ENCODE peak calls at places on chromosome 4, in four cellular contexts. One of them, this sample, is unnamed.

GRCh38 chr4:161604516-161605300 is 559.1 kb downstream of the FSTL5 start:
- DNase-seq in left lung: no peak
- DNase-seq in skeletal muscle cell: no peak
- DNase-seq in cardiac muscle cell: no peak
- DNase-seq in this sample: no peak

GRCh38 chr4:78056265-78057129 is 626 bp upstream of the FRAS1 start:
- DNase-seq in cardiac muscle cell: peak; percentile 90
- DNase-seq in skeletal muscle cell: peak; percentile 48
- DNase-seq in left lung: peak; percentile 67
- DNase-seq in this sample: no peak

GRCh38 chr4:102308032-102308799 is 37.1 kb downstream of the SLC39A8 start:
- DNase-seq in cardiac muscle cell: peak; percentile 27
- DNase-seq in skeletal muscle cell: no peak
- DNase-seq in left lung: no peak
- DNase-seq in this sample: no peak

GRCh38 chr4:99755223-99755944 is 61.2 kb upstream of the DAPP1 start:
- DNase-seq in skeletal muscle cell: no peak
- DNase-seq in left lung: no peak
- DNase-seq in cardiac muscle cell: peak; percentile 4
- DNase-seq in this sample: no peak

GRCh38 chr4:110622841-110623709 is at the start of gene PITX2:
- DNase-seq in left lung: peak; percentile 82
- DNase-seq in skeletal muscle cell: peak; percentile 89
- DNase-seq in cardiac muscle cell: peak; percentile 97
- DNase-seq in this sample: peak; percentile 87

GRCh38 chr4:103429283-103429682 is 231.1 kb upstream of the CENPE start:
- DNase-seq in cardiac muscle cell: no peak
- DNase-seq in left lung: no peak
- DNase-seq in skeletal muscle cell: no peak
- DNase-seq in this sample: no peak

GRCh38 chr4:134147941-134148340 is 53.6 kb downstream of the PABPC4L start:
- DNase-seq in left lung: no peak
- DNase-seq in skeletal muscle cell: no peak
- DNase-seq in cardiac muscle cell: no peak
- DNase-seq in this sample: no peak

GRCh38 chr4:40831462-40831861 is 81.7 kb downstream of the NSUN7 start:
- DNase-seq in cardiac muscle cell: no peak
- DNase-seq in left lung: no peak
- DNase-seq in skeletal muscle cell: no peak
- DNase-seq in this sample: no peak

GRCh38 chr4:74874785-74875367 is 58.0 kb upstream of the PARM1 start:
- DNase-seq in cardiac muscle cell: peak; percentile 91
- DNase-seq in left lung: no peak
- DNase-seq in skeletal muscle cell: peak; percentile 51
- DNase-seq in this sample: peak; percentile 29

GRCh38 chr4:154390324-154390723 is 101.3 kb downstream of the DCHS2 start:
- DNase-seq in cardiac muscle cell: no peak
- DNase-seq in skeletal muscle cell: no peak
- DNase-seq in left lung: no peak
- DNase-seq in this sample: no peak

GRCh38 chr4:124526760-124527159 is 185.8 kb downstream of the ANKRD50 start:
- DNase-seq in cardiac muscle cell: no peak
- DNase-seq in left lung: no peak
- DNase-seq in skeletal muscle cell: no peak
- DNase-seq in this sample: no peak

GRCh38 chr4:121900132-121900983 is 30.1 kb upstream of the BBS7 start:
- DNase-seq in cardiac muscle cell: peak; percentile 70
- DNase-seq in left lung: no peak
- DNase-seq in skeletal muscle cell: peak; percentile 3
- DNase-seq in this sample: peak; percentile 4

GRCh38 chr4:8548731-8549351 is 31.4 kb upstream of the GPR78 start:
- DNase-seq in skeletal muscle cell: no peak
- DNase-seq in cardiac muscle cell: no peak
- DNase-seq in left lung: no peak
- DNase-seq in this sample: no peak

GRCh38 chr4:118335316-118335715 is 17.5 kb downstream of the PRSS12 start:
- DNase-seq in skeletal muscle cell: no peak
- DNase-seq in left lung: no peak
- DNase-seq in cardiac muscle cell: no peak
- DNase-seq in this sample: no peak

GRCh38 chr4:25889626-25890025 is 24.4 kb upstream of the SMIM20 start:
- DNase-seq in left lung: no peak
- DNase-seq in cardiac muscle cell: no peak
- DNase-seq in skeletal muscle cell: no peak
- DNase-seq in this sample: no peak

GRCh38 chr4:123777297-123777859 is 380.8 kb downstream of the SPRY1 start:
- DNase-seq in left lung: no peak
- DNase-seq in skeletal muscle cell: no peak
- DNase-seq in cardiac muscle cell: peak; percentile 63
- DNase-seq in this sample: no peak

GRCh38 chr4:46386570-46386969 is 3.4 kb downstream of the GABRA2 start:
- DNase-seq in skeletal muscle cell: no peak
- DNase-seq in left lung: no peak
- DNase-seq in cardiac muscle cell: no peak
- DNase-seq in this sample: no peak

GRCh38 chr4:140243345-140243753 is 89.4 kb upstream of the MAML3 start:
- DNase-seq in cardiac muscle cell: no peak
- DNase-seq in skeletal muscle cell: no peak
- DNase-seq in left lung: no peak
- DNase-seq in this sample: no peak

GRCh38 chr4:4474496-4474895 is 67.4 kb downstream of the STX18 start:
- DNase-seq in left lung: no peak
- DNase-seq in skeletal muscle cell: no peak
- DNase-seq in cardiac muscle cell: no peak
- DNase-seq in this sample: no peak

GRCh38 chr4:83644677-83645639 is 109.0 kb downstream of the GPAT3 start:
- DNase-seq in left lung: no peak
- DNase-seq in cardiac muscle cell: peak; percentile 82
- DNase-seq in skeletal muscle cell: peak; percentile 31
- DNase-seq in this sample: no peak

GRCh38 chr4:93829531-93830089 is 1.1 kb downstream of the ATOH1 start:
- DNase-seq in cardiac muscle cell: no peak
- DNase-seq in skeletal muscle cell: no peak
- DNase-seq in left lung: peak; percentile 75
- DNase-seq in this sample: no peak

GRCh38 chr4:22502895-22503814 is 12.7 kb downstream of the ADGRA3 start:
- DNase-seq in cardiac muscle cell: peak; percentile 49
- DNase-seq in left lung: no peak
- DNase-seq in skeletal muscle cell: no peak
- DNase-seq in this sample: no peak

GRCh38 chr4:31236635-31237173 is 516.5 kb downstream of the PCDH7 start:
- DNase-seq in cardiac muscle cell: no peak
- DNase-seq in left lung: no peak
- DNase-seq in skeletal muscle cell: no peak
- DNase-seq in this sample: no peak

DNA sequence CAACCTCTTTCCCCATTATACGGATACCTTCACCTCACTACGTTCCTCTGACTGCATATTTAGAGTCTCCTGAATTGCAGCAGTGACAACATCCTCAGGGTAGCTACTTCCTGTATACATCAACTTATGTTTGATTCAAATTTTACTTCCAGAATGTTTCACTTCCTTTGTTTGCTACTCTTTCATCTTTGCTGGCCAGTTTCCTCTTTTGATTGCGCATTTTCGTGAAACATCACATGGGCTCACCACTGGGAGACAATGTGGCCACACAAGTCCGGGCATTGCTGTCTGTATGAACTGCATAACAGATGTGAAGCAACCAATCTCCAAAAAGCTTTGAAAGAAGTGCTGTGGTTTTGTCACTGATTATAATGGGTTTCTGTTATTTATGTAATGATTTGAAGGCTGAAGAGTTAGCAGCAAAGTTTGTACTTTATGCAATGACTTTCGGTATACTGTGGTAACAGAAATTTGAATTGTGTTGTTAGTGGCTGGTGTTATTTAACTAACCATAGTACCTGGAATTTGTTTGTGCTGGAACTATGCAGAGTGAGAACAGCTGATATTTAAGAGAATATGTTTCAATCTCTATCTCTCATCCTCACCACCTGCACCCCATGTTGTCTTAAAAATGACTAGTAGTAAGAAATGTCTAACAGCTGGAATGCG is 7.4 kb downstream of the SNCA start:
- DNase-seq in skeletal muscle cell: no peak
- DNase-seq in left lung: no peak
- DNase-seq in cardiac muscle cell: peak; percentile 87
- DNase-seq in this sample: no peak
- H3K4me3 ChIP-seq in skeletal muscle cell: no peak overlapping the region
- H3K4me3 ChIP-seq in left lung: no peak overlapping the region
- H3K4me3 ChIP-seq in cardiac muscle cell: no peak overlapping the region
- H3K4me3 ChIP-seq in this sample: no peak overlapping the region

GRCh38 chr4:88575222-88575621 is 17.1 kb upstream of the HERC3 start:
- DNase-seq in cardiac muscle cell: no peak
- DNase-seq in left lung: no peak
- DNase-seq in skeletal muscle cell: no peak
- DNase-seq in this sample: no peak
- H3K4me3 ChIP-seq in cardiac muscle cell: no peak overlapping the region
- H3K4me3 ChIP-seq in left lung: no peak overlapping the region
- H3K4me3 ChIP-seq in skeletal muscle cell: no peak overlapping the region
- H3K4me3 ChIP-seq in this sample: no peak overlapping the region

GRCh38 chr4:120731561-120731960 is 191.0 kb downstream of the PRDM5 start:
- DNase-seq in cardiac muscle cell: no peak
- DNase-seq in left lung: no peak
- DNase-seq in skeletal muscle cell: no peak
- DNase-seq in this sample: no peak
- H3K4me3 ChIP-seq in cardiac muscle cell: no peak overlapping the region
- H3K4me3 ChIP-seq in left lung: no peak overlapping the region
- H3K4me3 ChIP-seq in skeletal muscle cell: no peak overlapping the region
- H3K4me3 ChIP-seq in this sample: no peak overlapping the region

DNA sequence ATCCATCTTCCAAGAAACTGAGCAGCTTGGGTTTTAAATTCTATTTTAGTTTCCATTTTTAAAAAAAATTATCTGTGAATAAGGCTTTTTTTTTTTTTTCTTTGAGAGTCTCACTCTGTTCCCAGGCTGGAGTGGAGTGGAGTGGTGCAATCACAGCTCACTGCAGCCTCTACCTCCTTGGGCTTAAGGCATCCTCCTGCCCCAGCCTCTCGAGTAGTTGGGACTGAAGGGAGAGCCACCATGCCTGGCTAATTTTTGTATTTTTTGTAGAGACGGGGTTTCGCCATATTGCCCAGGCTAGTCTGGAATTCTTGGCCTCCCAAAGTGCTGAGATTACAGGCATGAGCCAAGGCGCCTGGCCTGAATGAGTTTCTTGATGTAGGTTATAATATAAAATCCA is 1.4 kb downstream of the ENOPH1 start:
- DNase-seq in cardiac muscle cell: no peak
- DNase-seq in left lung: no peak
- DNase-seq in skeletal muscle cell: no peak
- DNase-seq in this sample: no peak
- H3K4me3 ChIP-seq in cardiac muscle cell: peak overlapping the region; percentile 95
- H3K4me3 ChIP-seq in left lung: no peak overlapping the region
- H3K4me3 ChIP-seq in skeletal muscle cell: peak overlapping the region; percentile 93
- H3K4me3 ChIP-seq in this sample: no peak overlapping the region

GRCh38 chr4:17778431-17778830 is 3.0 kb downstream of the FAM184B start:
- DNase-seq in skeletal muscle cell: no peak
- DNase-seq in cardiac muscle cell: no peak
- DNase-seq in left lung: no peak
- DNase-seq in this sample: no peak

GRCh38 chr4:17781072-17781830 is at the start of gene FAM184B:
- DNase-seq in left lung: peak; percentile 78
- DNase-seq in skeletal muscle cell: no peak
- DNase-seq in cardiac muscle cell: peak; percentile 15
- DNase-seq in this sample: no peak

GRCh38 chr4:17781831-17782287 is 438 bp upstream of the FAM184B start:
- DNase-seq in skeletal muscle cell: no peak
- DNase-seq in left lung: peak; percentile 63
- DNase-seq in cardiac muscle cell: no peak
- DNase-seq in this sample: no peak

GRCh38 chr4:17785858-17786257 is 4.4 kb upstream of the FAM184B start:
- DNase-seq in skeletal muscle cell: no peak
- DNase-seq in left lung: no peak
- DNase-seq in cardiac muscle cell: no peak
- DNase-seq in this sample: no peak

GRCh38 chr4:17780461-17781071 is 855 bp downstream of the FAM184B start:
- DNase-seq in cardiac muscle cell: peak; percentile 23
- DNase-seq in skeletal muscle cell: no peak
- DNase-seq in left lung: no peak
- DNase-seq in this sample: peak; percentile 47
- H3K4me3 ChIP-seq in cardiac muscle cell: peak overlapping the region; percentile 29
- H3K4me3 ChIP-seq in skeletal muscle cell: peak overlapping the region; percentile 54
- H3K4me3 ChIP-seq in left lung: peak overlapping the region; percentile 16
- H3K4me3 ChIP-seq in this sample: peak overlapping the region; percentile 57

GRCh38 chr4:146263785-146264184 is 49.4 kb downstream of the REELD1 start:
- DNase-seq in cardiac muscle cell: no peak
- DNase-seq in left lung: no peak
- DNase-seq in skeletal muscle cell: no peak
- DNase-seq in this sample: no peak

GRCh38 chr4:146267826-146268225 is 53.5 kb downstream of the REELD1 start:
- DNase-seq in left lung: no peak
- DNase-seq in skeletal muscle cell: no peak
- DNase-seq in cardiac muscle cell: peak; percentile 67
- DNase-seq in this sample: no peak

GRCh38 chr4:146273204-146273901 is 59.0 kb downstream of the REELD1 start:
- DNase-seq in cardiac muscle cell: no peak
- DNase-seq in skeletal muscle cell: no peak
- DNase-seq in left lung: no peak
- DNase-seq in this sample: no peak

GRCh38 chr4:146271466-146271865 is 57.1 kb downstream of the REELD1 start:
- DNase-seq in skeletal muscle cell: no peak
- DNase-seq in left lung: no peak
- DNase-seq in cardiac muscle cell: no peak
- DNase-seq in this sample: no peak

GRCh38 chr4:146269228-146269653 is 54.9 kb downstream of the REELD1 start:
- DNase-seq in cardiac muscle cell: no peak
- DNase-seq in left lung: no peak
- DNase-seq in skeletal muscle cell: no peak
- DNase-seq in this sample: no peak
- H3K4me3 ChIP-seq in cardiac muscle cell: no peak overlapping the region
- H3K4me3 ChIP-seq in left lung: no peak overlapping the region
- H3K4me3 ChIP-seq in skeletal muscle cell: no peak overlapping the region
- H3K4me3 ChIP-seq in this sample: no peak overlapping the region

GRCh38 chr4:80465238-80465637 is 129.7 kb downstream of the CFAP299 start:
- DNase-seq in skeletal muscle cell: no peak
- DNase-seq in cardiac muscle cell: no peak
- DNase-seq in left lung: no peak
- DNase-seq in this sample: no peak

GRCh38 chr4:80463509-80463908 is 128.0 kb downstream of the CFAP299 start:
- DNase-seq in skeletal muscle cell: no peak
- DNase-seq in left lung: no peak
- DNase-seq in cardiac muscle cell: no peak
- DNase-seq in this sample: no peak

GRCh38 chr4:80461412-80461811 is 125.9 kb downstream of the CFAP299 start:
- DNase-seq in skeletal muscle cell: no peak
- DNase-seq in left lung: no peak
- DNase-seq in cardiac muscle cell: no peak
- DNase-seq in this sample: no peak

GRCh38 chr4:80459918-80460473 is 124.5 kb downstream of the CFAP299 start:
- DNase-seq in cardiac muscle cell: no peak
- DNase-seq in skeletal muscle cell: no peak
- DNase-seq in left lung: no peak
- DNase-seq in this sample: no peak

GRCh38 chr4:80462537-80463207 is 127.1 kb downstream of the CFAP299 start:
- DNase-seq in skeletal muscle cell: no peak
- DNase-seq in left lung: no peak
- DNase-seq in cardiac muscle cell: no peak
- DNase-seq in this sample: no peak
- H3K4me3 ChIP-seq in skeletal muscle cell: no peak overlapping the region
- H3K4me3 ChIP-seq in left lung: no peak overlapping the region
- H3K4me3 ChIP-seq in cardiac muscle cell: no peak overlapping the region
- H3K4me3 ChIP-seq in this sample: no peak overlapping the region

This sample was measured in AG04449.